ENCODE peak calls at places on chromosomes 12 and 14, in nine cellular contexts. One of them, this sample, is unnamed.
A peak's percentile ranks its signal among the peaks of the same experiment; 100 is the strongest.

GRCh38 chr12:2378835-2379330 is 326.1 kb downstream of the CACNA1C start:
- DNase-seq in IMR-90: no peak
- DNase-seq in endothelial cell of umbilical vein: no peak
- DNase-seq in body of pancreas: no peak
- DNase-seq in Peyer's patch: no peak
- DNase-seq in spleen: no peak
- DNase-seq in esophagus squamous epithelium: no peak
- DNase-seq in ovary: no peak
- DNase-seq in transverse colon: no peak
- DNase-seq in this sample: no peak

GRCh38 chr14:76169776-76170175 is 18.1 kb downstream of the GPATCH2L start:
- DNase-seq in IMR-90: no peak
- DNase-seq in endothelial cell of umbilical vein: no peak
- DNase-seq in transverse colon: no peak
- DNase-seq in esophagus squamous epithelium: no peak
- DNase-seq in spleen: no peak
- DNase-seq in body of pancreas: no peak
- DNase-seq in ovary: no peak
- DNase-seq in Peyer's patch: no peak
- DNase-seq in this sample: no peak

GRCh38 chr14:52840916-52841315 is 49.5 kb upstream of the GNPNAT1 start:
- DNase-seq in spleen: no peak
- DNase-seq in IMR-90: peak; percentile 71
- DNase-seq in transverse colon: no peak
- DNase-seq in esophagus squamous epithelium: no peak
- DNase-seq in body of pancreas: peak; percentile 29
- DNase-seq in endothelial cell of umbilical vein: no peak
- DNase-seq in ovary: no peak
- DNase-seq in Peyer's patch: no peak
- DNase-seq in this sample: peak; percentile 46

GRCh38 chr12:108232565-108232964 is 103.5 kb downstream of the WSCD2 start:
- DNase-seq in endothelial cell of umbilical vein: no peak
- DNase-seq in body of pancreas: no peak
- DNase-seq in esophagus squamous epithelium: no peak
- DNase-seq in spleen: no peak
- DNase-seq in IMR-90: no peak
- DNase-seq in ovary: no peak
- DNase-seq in transverse colon: no peak
- DNase-seq in Peyer's patch: no peak
- DNase-seq in this sample: no peak

GRCh38 chr14:97380539-97380941 is 583.4 kb downstream of the VRK1 start:
- DNase-seq in ovary: no peak
- DNase-seq in esophagus squamous epithelium: no peak
- DNase-seq in IMR-90: no peak
- DNase-seq in transverse colon: no peak
- DNase-seq in endothelial cell of umbilical vein: no peak
- DNase-seq in Peyer's patch: no peak
- DNase-seq in body of pancreas: no peak
- DNase-seq in spleen: no peak
- DNase-seq in this sample: no peak

GRCh38 chr14:70257526-70257925 is 68.8 kb upstream of the SLC8A3 start:
- DNase-seq in Peyer's patch: no peak
- DNase-seq in IMR-90: no peak
- DNase-seq in endothelial cell of umbilical vein: no peak
- DNase-seq in transverse colon: peak; percentile 21
- DNase-seq in ovary: no peak
- DNase-seq in spleen: no peak
- DNase-seq in esophagus squamous epithelium: no peak
- DNase-seq in body of pancreas: no peak
- DNase-seq in this sample: no peak

GRCh38 chr12:20704860-20705259 is 9.7 kb downstream of the SLCO1C1 start:
- DNase-seq in spleen: no peak
- DNase-seq in Peyer's patch: no peak
- DNase-seq in body of pancreas: no peak
- DNase-seq in esophagus squamous epithelium: no peak
- DNase-seq in endothelial cell of umbilical vein: peak; percentile 53
- DNase-seq in ovary: no peak
- DNase-seq in IMR-90: no peak
- DNase-seq in transverse colon: no peak
- DNase-seq in this sample: no peak

GRCh38 chr12:123164222-123164621 is 13.3 kb upstream of the PITPNM2 start:
- DNase-seq in IMR-90: no peak
- DNase-seq in spleen: no peak
- DNase-seq in ovary: no peak
- DNase-seq in Peyer's patch: no peak
- DNase-seq in endothelial cell of umbilical vein: no peak
- DNase-seq in body of pancreas: no peak
- DNase-seq in transverse colon: no peak
- DNase-seq in esophagus squamous epithelium: no peak
- DNase-seq in this sample: no peak

GRCh38 chr12:55736780-55737580 is 5.9 kb upstream of the GDF11 start:
- DNase-seq in Peyer's patch: peak; percentile 89
- DNase-seq in IMR-90: peak; percentile 66
- DNase-seq in endothelial cell of umbilical vein: peak; percentile 69
- DNase-seq in transverse colon: peak; percentile 89
- DNase-seq in esophagus squamous epithelium: no peak
- DNase-seq in spleen: peak; percentile 86
- DNase-seq in ovary: no peak
- DNase-seq in body of pancreas: peak; percentile 90
- DNase-seq in this sample: peak; percentile 66

GRCh38 chr12:59398164-59398563 is 197.7 kb upstream of the SLC16A7 start:
- DNase-seq in transverse colon: no peak
- DNase-seq in endothelial cell of umbilical vein: no peak
- DNase-seq in esophagus squamous epithelium: no peak
- DNase-seq in ovary: no peak
- DNase-seq in Peyer's patch: no peak
- DNase-seq in body of pancreas: no peak
- DNase-seq in IMR-90: no peak
- DNase-seq in spleen: no peak
- DNase-seq in this sample: no peak

GRCh38 chr12:47021298-47021697 is 58.1 kb upstream of the PCED1B start:
- DNase-seq in body of pancreas: peak; percentile 13
- DNase-seq in endothelial cell of umbilical vein: peak; percentile 91
- DNase-seq in spleen: no peak
- DNase-seq in IMR-90: peak; percentile 95
- DNase-seq in transverse colon: no peak
- DNase-seq in Peyer's patch: no peak
- DNase-seq in esophagus squamous epithelium: no peak
- DNase-seq in ovary: no peak
- DNase-seq in this sample: no peak

GRCh38 chr14:32588448-32589320 is 259.6 kb downstream of the AKAP6 start:
- DNase-seq in spleen: no peak
- DNase-seq in Peyer's patch: no peak
- DNase-seq in ovary: no peak
- DNase-seq in IMR-90: peak; percentile 65
- DNase-seq in esophagus squamous epithelium: no peak
- DNase-seq in transverse colon: no peak
- DNase-seq in endothelial cell of umbilical vein: peak; percentile 36
- DNase-seq in body of pancreas: peak; percentile 8
- DNase-seq in this sample: no peak

GRCh38 chr12:21613931-21614330 is 9.3 kb upstream of the GYS2 start:
- DNase-seq in Peyer's patch: no peak
- DNase-seq in body of pancreas: no peak
- DNase-seq in ovary: no peak
- DNase-seq in transverse colon: no peak
- DNase-seq in IMR-90: no peak
- DNase-seq in esophagus squamous epithelium: no peak
- DNase-seq in endothelial cell of umbilical vein: no peak
- DNase-seq in spleen: no peak
- DNase-seq in this sample: no peak

GRCh38 chr14:100621806-100622205 is 34.6 kb upstream of the BEGAIN start:
- DNase-seq in body of pancreas: no peak
- DNase-seq in ovary: no peak
- DNase-seq in esophagus squamous epithelium: no peak
- DNase-seq in IMR-90: no peak
- DNase-seq in Peyer's patch: no peak
- DNase-seq in endothelial cell of umbilical vein: no peak
- DNase-seq in transverse colon: peak; percentile 8
- DNase-seq in spleen: peak; percentile 61
- DNase-seq in this sample: peak; percentile 19

GRCh38 chr14:70515796-70516195 is 19.0 kb downstream of the ADAM20 start:
- DNase-seq in transverse colon: no peak
- DNase-seq in Peyer's patch: no peak
- DNase-seq in body of pancreas: no peak
- DNase-seq in spleen: no peak
- DNase-seq in ovary: no peak
- DNase-seq in IMR-90: peak; percentile 28
- DNase-seq in endothelial cell of umbilical vein: no peak
- DNase-seq in esophagus squamous epithelium: no peak
- DNase-seq in this sample: no peak

GRCh38 chr12:76413121-76413520 is 64.9 kb upstream of the BBS10 start:
- DNase-seq in esophagus squamous epithelium: no peak
- DNase-seq in IMR-90: no peak
- DNase-seq in Peyer's patch: no peak
- DNase-seq in transverse colon: no peak
- DNase-seq in endothelial cell of umbilical vein: no peak
- DNase-seq in spleen: no peak
- DNase-seq in body of pancreas: no peak
- DNase-seq in ovary: no peak
- DNase-seq in this sample: no peak

GRCh38 chr14:79467837-79468236 is 743.5 kb downstream of the DIO2 start:
- DNase-seq in ovary: no peak
- DNase-seq in IMR-90: no peak
- DNase-seq in endothelial cell of umbilical vein: no peak
- DNase-seq in Peyer's patch: no peak
- DNase-seq in transverse colon: peak; percentile 69
- DNase-seq in body of pancreas: no peak
- DNase-seq in esophagus squamous epithelium: no peak
- DNase-seq in spleen: no peak
- DNase-seq in this sample: no peak

GRCh38 chr12:50934981-50935807 is 17.1 kb upstream of the HIGD1C start:
- DNase-seq in ovary: no peak
- DNase-seq in endothelial cell of umbilical vein: no peak
- DNase-seq in transverse colon: no peak
- DNase-seq in Peyer's patch: no peak
- DNase-seq in esophagus squamous epithelium: no peak
- DNase-seq in spleen: no peak
- DNase-seq in IMR-90: peak; percentile 67
- DNase-seq in body of pancreas: no peak
- DNase-seq in this sample: no peak

GRCh38 chr14:64620910-64621309 is 71.1 kb downstream of the PPP1R36 start:
- DNase-seq in body of pancreas: no peak
- DNase-seq in IMR-90: no peak
- DNase-seq in transverse colon: no peak
- DNase-seq in endothelial cell of umbilical vein: no peak
- DNase-seq in spleen: no peak
- DNase-seq in esophagus squamous epithelium: no peak
- DNase-seq in ovary: no peak
- DNase-seq in Peyer's patch: no peak
- DNase-seq in this sample: no peak

DNA sequence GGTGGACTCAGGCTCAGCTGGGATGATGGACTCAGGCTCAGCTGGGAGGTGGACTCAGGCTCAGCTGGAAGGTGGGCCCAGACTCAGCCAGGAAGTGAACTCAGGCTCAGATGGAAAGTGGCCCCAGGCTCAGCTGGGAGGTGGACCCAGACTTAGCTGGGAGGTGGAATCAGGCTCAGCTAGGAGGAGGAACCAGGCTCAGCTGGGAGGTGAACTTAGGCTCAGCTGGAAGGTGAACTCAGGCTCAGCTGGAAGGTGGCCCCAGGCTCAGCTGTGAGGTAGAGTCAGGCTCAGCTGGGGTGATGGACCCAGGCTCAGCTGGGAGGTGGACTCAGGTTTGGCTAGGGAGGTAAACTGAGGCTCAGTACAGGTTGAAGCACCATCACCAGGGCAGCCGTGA is 21.8 kb upstream of the C14orf180 start:
- DNase-seq in IMR-90: no peak
- DNase-seq in body of pancreas: no peak
- DNase-seq in ovary: no peak
- DNase-seq in spleen: no peak
- DNase-seq in transverse colon: peak; percentile 3
- DNase-seq in endothelial cell of umbilical vein: no peak
- DNase-seq in Peyer's patch: peak; percentile 28
- DNase-seq in esophagus squamous epithelium: no peak
- DNase-seq in this sample: no peak
- H3K27me3 ChIP-seq in IMR-90: peaks cover 6% of the 10 kb centered on the region
- H3K27me3 ChIP-seq in body of pancreas: no peaks in the 10 kb centered on the region
- H3K27me3 ChIP-seq in ovary: no peaks in the 10 kb centered on the region
- H3K27me3 ChIP-seq in spleen: no peaks in the 10 kb centered on the region
- H3K27me3 ChIP-seq in transverse colon: peaks cover 4% of the 10 kb centered on the region
- H3K27me3 ChIP-seq in endothelial cell of umbilical vein: no peaks in the 10 kb centered on the region
- H3K27me3 ChIP-seq in Peyer's patch: no peaks in the 10 kb centered on the region
- H3K27me3 ChIP-seq in esophagus squamous epithelium: no peaks in the 10 kb centered on the region
- H3K27me3 ChIP-seq in this sample: no peaks in the 10 kb centered on the region

GRCh38 chr12:45314770-45315169 is 98.9 kb downstream of the ANO6 start:
- DNase-seq in IMR-90: no peak
- DNase-seq in endothelial cell of umbilical vein: no peak
- DNase-seq in ovary: no peak
- DNase-seq in spleen: no peak
- DNase-seq in body of pancreas: no peak
- DNase-seq in esophagus squamous epithelium: no peak
- DNase-seq in transverse colon: no peak
- DNase-seq in Peyer's patch: no peak
- DNase-seq in this sample: no peak
- H3K4me1 ChIP-seq in IMR-90: peaks cover 3% of the 10 kb centered on the region
- H3K4me1 ChIP-seq in endothelial cell of umbilical vein: peaks cover 3% of the 10 kb centered on the region
- H3K4me1 ChIP-seq in ovary: peaks cover 4% of the 10 kb centered on the region
- H3K4me1 ChIP-seq in spleen: peaks cover 6% of the 10 kb centered on the region
- H3K4me1 ChIP-seq in body of pancreas: peaks cover 11% of the 10 kb centered on the region
- H3K4me1 ChIP-seq in esophagus squamous epithelium: peaks cover 6% of the 10 kb centered on the region
- H3K4me1 ChIP-seq in transverse colon: peaks cover 6% of the 10 kb centered on the region
- H3K4me1 ChIP-seq in Peyer's patch: no peaks in the 10 kb centered on the region
- H3K4me1 ChIP-seq in this sample: peaks cover 7% of the 10 kb centered on the region

DNA sequence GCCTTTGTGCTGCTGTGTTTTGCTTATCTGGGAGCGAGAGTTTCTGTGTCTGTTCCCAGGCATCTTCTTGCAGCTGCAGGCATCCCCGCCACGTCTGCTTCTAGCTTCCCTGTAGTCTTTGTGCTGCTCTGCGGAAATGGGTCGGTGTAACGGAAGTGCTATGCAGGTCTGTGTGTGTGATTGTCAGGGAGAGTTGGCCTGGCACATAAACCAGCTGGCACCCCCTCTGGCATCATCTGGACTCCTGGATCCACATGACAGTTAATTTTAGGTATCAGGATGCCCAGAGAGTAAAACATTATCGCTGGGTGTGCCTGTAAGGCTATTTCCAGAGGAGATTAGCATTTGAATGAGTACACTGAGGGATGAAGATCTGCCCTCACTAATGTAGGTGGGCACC is 9.4 kb upstream of the OASL start:
- DNase-seq in esophagus squamous epithelium: no peak
- DNase-seq in endothelial cell of umbilical vein: no peak
- DNase-seq in Peyer's patch: no peak
- DNase-seq in transverse colon: no peak
- DNase-seq in ovary: no peak
- DNase-seq in body of pancreas: no peak
- DNase-seq in IMR-90: no peak
- DNase-seq in spleen: no peak
- DNase-seq in this sample: no peak
- TF ChIP-seq POLR2A in esophagus squamous epithelium: no peak
- TF ChIP-seq POLR2A in endothelial cell of umbilical vein: no peak
- TF ChIP-seq POLR2A in Peyer's patch: no peak
- TF ChIP-seq POLR2A in transverse colon: no peak
- TF ChIP-seq POLR2A in ovary: no peak
- TF ChIP-seq POLR2A in body of pancreas: no peak
- TF ChIP-seq POLR2A in IMR-90: no peak
- TF ChIP-seq POLR2A in spleen: no peak
- TF ChIP-seq POLR2A in this sample: no peak

DNA sequence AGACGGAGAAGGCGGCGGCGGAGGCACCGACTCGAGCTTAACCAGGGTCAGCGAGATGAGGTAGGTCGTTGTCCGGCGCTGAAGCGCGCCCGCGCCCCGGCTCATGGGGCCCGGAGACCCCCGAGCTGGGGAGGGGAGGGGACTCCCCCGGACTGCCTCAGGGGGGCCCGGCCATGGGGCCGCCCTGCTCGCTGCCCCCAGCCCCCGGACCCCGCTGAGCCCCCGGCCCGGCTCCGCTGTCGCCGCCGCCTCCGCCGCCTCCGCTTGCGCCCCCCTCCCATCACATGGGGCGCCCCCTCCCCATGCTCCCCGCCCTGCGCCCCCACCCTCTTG is 434 bp downstream of the AGAP2 start:
- DNase-seq in endothelial cell of umbilical vein: no peak
- DNase-seq in spleen: no peak
- DNase-seq in body of pancreas: no peak
- DNase-seq in ovary: no peak
- DNase-seq in Peyer's patch: no peak
- DNase-seq in transverse colon: no peak
- DNase-seq in esophagus squamous epithelium: no peak
- DNase-seq in IMR-90: no peak
- DNase-seq in this sample: no peak
- H3K27me3 ChIP-seq in endothelial cell of umbilical vein: peaks cover 68% of the 10 kb centered on the region
- H3K27me3 ChIP-seq in spleen: peaks cover 22% of the 10 kb centered on the region
- H3K27me3 ChIP-seq in body of pancreas: peaks cover 11% of the 10 kb centered on the region
- H3K27me3 ChIP-seq in ovary: peaks cover 7% of the 10 kb centered on the region
- H3K27me3 ChIP-seq in Peyer's patch: no peaks in the 10 kb centered on the region
- H3K27me3 ChIP-seq in transverse colon: peaks cover 73% of the 10 kb centered on the region
- H3K27me3 ChIP-seq in esophagus squamous epithelium: peaks cover 26% of the 10 kb centered on the region
- H3K27me3 ChIP-seq in IMR-90: peaks cover 86% of the 10 kb centered on the region
- H3K27me3 ChIP-seq in this sample: peaks cover 48% of the 10 kb centered on the region

This sample was measured in adrenal gland.